ENCODE peak calls at places on chromosomes 12 and 14, in seven cellular contexts. H is neuronal stem cell, A is IMR-90, Q is mesenchymal stem cell, C is mesendoderm, R is H9, O is trophoblast cell. X is an unnamed sample.

GRCh38 chr14:68786491-68787234 is 6.2 kb downstream of the ZFP36L1 start:
- DNase-seq in A (peak; percentile 65), O (peak; percentile 81), C (peak; percentile 43), H (no peak), Q (peak; percentile 86), R (no peak), X (peak; percentile 60)

GRCh38 chr12:117026343-117026742 is 72.9 kb downstream of the TESC start:
- DNase-seq in C (peak; percentile 35), A (no peak), R (peak; percentile 24), H (no peak), O (no peak), Q (no peak), X (no peak)

GRCh38 chr12:31008241-31008711 is 65.4 kb upstream of the DDX11 start:
- DNase-seq in C (peak; percentile 31), O (peak; percentile 78), A (no peak), H (no peak), Q (no peak), R (no peak), X (no peak)

GRCh38 chr12:73984552-73984951 is 553.1 kb upstream of the ATXN7L3B start:
- DNase-seq in H (no peak), Q (no peak), O (peak; percentile 2), A (no peak), R (no peak), C (peak; percentile 1), X (no peak)

GRCh38 chr12:67382206-67382871 is 113.2 kb downstream of the CAND1 start:
- DNase-seq in H (no peak), O (no peak), C (no peak), R (no peak), Q (no peak), A (peak; percentile 21), X (no peak)

GRCh38 chr14:58072288-58073071 is 79.5 kb downstream of the ARMH4 start:
- DNase-seq in O (peak; percentile 73), Q (peak; percentile 71), C (peak; percentile 80), H (peak; percentile 70), R (peak; percentile 68), A (peak; percentile 74), X (no peak)

GRCh38 chr12:65171870-65172269 is 2.5 kb downstream of the LEMD3 start:
- DNase-seq in Q (peak; percentile 24), R (no peak), H (no peak), A (no peak), C (peak; percentile 23), O (peak; percentile 5), X (no peak)

GRCh38 chr12:52794479-52795331 is 1.2 kb downstream of the KRT3 start:
- DNase-seq in H (no peak), C (no peak), R (no peak), O (peak; percentile 65), A (peak; percentile 37), Q (peak; percentile 6), X (no peak)

GRCh38 chr14:58697266-58697926 is 59.6 kb downstream of the DACT1 start:
- DNase-seq in A (no peak), O (no peak), C (peak; percentile 26), Q (no peak), R (no peak), H (no peak), X (no peak)

GRCh38 chr12:105025890-105026289 is 39.8 kb downstream of the NOPCHAP1 start:
- DNase-seq in A (peak; percentile 79), C (no peak), R (no peak), H (no peak), Q (no peak), O (no peak), X (no peak)

GRCh38 chr14:58944226-58944769 is 244.2 kb upstream of the DAAM1 start:
- DNase-seq in O (peak; percentile 37), R (no peak), A (no peak), H (no peak), C (peak; percentile 45), Q (no peak), X (no peak)

GRCh38 chr14:93941293-93941910 is 14.3 kb downstream of the FAM181A start:
- DNase-seq in A (peak; percentile 90), R (no peak), C (no peak), O (peak; percentile 25), H (no peak), Q (peak; percentile 67), X (no peak)
- H4K8ac ChIP-seq in A (no peak overlapping the region), R (no peak overlapping the region), C (no peak overlapping the region), O (no peak overlapping the region), H (no peak overlapping the region), Q (no peak overlapping the region), X (no peak overlapping the region)

GRCh38 chr12:10740182-10740581 is 17.1 kb upstream of the YBX3 start:
- DNase-seq in R (no peak), O (no peak), H (no peak), C (peak; percentile 70), A (no peak), Q (no peak), X (no peak)
- H3K23ac ChIP-seq in R (no peak overlapping the region), O (no peak overlapping the region), H (no peak overlapping the region), C (no peak overlapping the region), A (no peak overlapping the region), Q (no peak overlapping the region), X (no peak overlapping the region)

GRCh38 chr12:83468988-83469908 is 782.5 kb downstream of the TMTC2 start:
- DNase-seq in H (no peak), O (no peak), A (no peak), R (no peak), Q (no peak), C (no peak), X (no peak)
- H4K8ac ChIP-seq in H (no peak overlapping the region), O (no peak overlapping the region), A (no peak overlapping the region), R (no peak overlapping the region), Q (no peak overlapping the region), C (no peak overlapping the region), X (no peak overlapping the region)

GRCh38 chr14:104819361-104819771 is 18.5 kb downstream of the ZBTB42 start:
- DNase-seq in Q (no peak), C (no peak), R (no peak), H (no peak), A (no peak), O (no peak), X (no peak)

GRCh38 chr14:104821971-104822608 is 21.2 kb downstream of the ZBTB42 start:
- DNase-seq in O (no peak), A (no peak), R (no peak), H (no peak), C (no peak), Q (no peak), X (no peak)

GRCh38 chr14:104818714-104819161 is 17.8 kb downstream of the ZBTB42 start:
- DNase-seq in R (no peak), Q (no peak), C (no peak), O (no peak), A (no peak), H (no peak), X (no peak)

GRCh38 chr14:104821229-104821945 is 20.5 kb downstream of the ZBTB42 start:
- DNase-seq in Q (peak; percentile 33), R (peak; percentile 27), A (no peak), C (no peak), H (no peak), O (no peak), X (no peak)

GRCh38 chr14:104820669-104821228 is 19.8 kb downstream of the ZBTB42 start:
- DNase-seq in Q (peak; percentile 76), O (peak; percentile 48), H (no peak), R (peak; percentile 85), C (peak; percentile 87), A (peak; percentile 72), X (peak; percentile 63)
- H3K23ac ChIP-seq in Q (no peak overlapping the region), O (no peak overlapping the region), H (no peak overlapping the region), R (no peak overlapping the region), C (no peak overlapping the region), A (no peak overlapping the region), X (no peak overlapping the region)

DNA sequence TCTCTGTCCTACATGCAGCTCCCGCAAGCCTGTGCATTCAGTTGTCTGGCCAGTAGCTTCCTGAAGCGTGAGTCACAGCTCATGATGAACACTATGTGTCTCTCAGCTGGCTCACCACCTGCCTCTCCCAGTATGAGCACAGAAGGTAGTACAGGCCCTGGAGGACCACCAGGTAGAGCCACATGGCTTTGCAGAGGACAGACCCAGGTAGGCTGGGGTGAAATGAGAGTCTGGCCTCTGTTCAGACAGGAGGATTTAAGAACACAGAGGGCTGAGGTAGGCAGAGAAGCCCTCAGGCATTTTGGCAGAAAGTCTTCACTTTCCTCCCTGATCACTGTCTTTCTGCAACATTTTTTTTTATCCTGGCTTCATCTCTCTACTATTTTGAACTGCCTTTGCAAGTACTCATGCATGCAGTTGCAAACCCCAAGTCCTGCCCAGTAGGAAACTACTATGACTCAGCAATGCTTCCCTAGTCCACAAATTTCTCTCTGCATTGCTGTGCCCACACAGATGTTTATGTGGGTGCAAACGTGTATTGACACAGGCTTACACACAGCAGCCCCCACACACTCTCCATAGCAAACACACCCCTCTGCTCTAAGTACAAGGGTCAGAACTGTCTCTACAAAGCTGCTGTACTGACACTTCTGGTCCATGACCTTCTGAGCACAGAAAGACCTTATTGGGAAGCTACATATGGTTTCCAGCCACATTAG is 7.2 kb upstream of the SDR9C7 start:
- DNase-seq in Q (peak; percentile 69), O (peak; percentile 50), R (peak; percentile 33), C (peak; percentile 5), A (peak; percentile 50), H (no peak), X (no peak)
- H4K8ac ChIP-seq in Q (no peak overlapping the region), O (no peak overlapping the region), R (no peak overlapping the region), C (no peak overlapping the region), A (no peak overlapping the region), H (no peak overlapping the region), X (no peak overlapping the region)

DNA sequence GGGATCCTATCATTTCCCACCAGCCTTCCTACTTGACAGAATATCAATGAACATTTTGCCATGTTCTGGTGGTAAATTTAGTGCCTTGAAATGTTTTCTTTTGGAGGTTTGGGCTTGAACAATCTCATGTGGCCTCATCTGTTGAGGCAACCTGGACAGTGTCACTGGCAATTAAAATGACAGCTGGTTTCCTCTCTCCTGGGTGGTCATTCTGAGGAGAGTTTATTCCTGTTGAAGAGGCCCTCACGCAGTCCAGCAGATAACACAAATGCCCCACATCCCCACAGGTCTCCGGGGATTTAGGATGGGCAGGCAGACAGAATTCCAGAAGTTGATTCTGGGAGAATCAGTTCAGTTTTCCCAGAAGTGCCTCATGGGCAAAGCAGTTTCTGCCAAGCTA is 41.9 kb downstream of the MMAB start:
- DNase-seq in O (no peak), R (no peak), Q (peak; percentile 68), C (no peak), A (no peak), H (no peak), X (no peak)
- H3K23ac ChIP-seq in O (no peak overlapping the region), R (no peak overlapping the region), Q (no peak overlapping the region), C (no peak overlapping the region), A (no peak overlapping the region), H (no peak overlapping the region), X (no peak overlapping the region)

DNA sequence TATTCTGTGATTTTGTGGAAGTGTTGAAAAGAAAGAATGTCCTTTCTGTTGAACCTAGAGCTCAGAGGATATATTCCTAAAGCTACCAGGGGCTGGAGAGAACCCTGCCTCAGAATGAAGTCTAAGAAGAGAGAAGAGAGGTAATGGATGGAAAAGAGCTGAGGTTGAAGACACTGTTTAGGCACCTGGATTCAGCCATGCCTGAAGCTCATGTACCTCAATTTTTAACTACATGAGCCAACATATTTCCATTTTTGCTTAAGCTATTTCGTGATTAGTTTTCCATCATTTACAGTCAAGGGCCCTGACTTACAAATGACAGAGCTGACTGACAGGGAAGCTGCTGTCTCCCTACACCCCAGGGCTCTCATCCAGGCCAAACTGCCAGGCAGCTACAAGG is 10.7 kb downstream of the CAMKK2 start:
- DNase-seq in Q (no peak), O (no peak), A (no peak), H (no peak), C (no peak), R (no peak), X (no peak)
- H4K8ac ChIP-seq in Q (no peak overlapping the region), O (no peak overlapping the region), A (no peak overlapping the region), H (no peak overlapping the region), C (no peak overlapping the region), R (no peak overlapping the region), X (no peak overlapping the region)

GRCh38 chr12:92829683-92830282 is 99.3 kb downstream of the EEA1 start:
- DNase-seq in H (no peak), Q (no peak), R (no peak), C (no peak), A (no peak), O (no peak), X (no peak)
- H3K23ac ChIP-seq in H (no peak overlapping the region), Q (no peak overlapping the region), R (no peak overlapping the region), C (no peak overlapping the region), A (no peak overlapping the region), O (no peak overlapping the region), X (no peak overlapping the region)

X was measured in H1.